ENCODE peak calls at places on chromosomes 6 and 20, in four cellular contexts. E, I, N and H are unnamed samples.

GRCh38 chr20:32973077-32973717 is 31.0 kb downstream of the SUN5 start:
- DNase-seq in E (no peak), I (peak), N (peak), H (no peak)

GRCh38 chr6:113371106-113371505 is 486.0 kb upstream of the MARCKS start:
- DNase-seq in E (no peak), I (no peak), N (no peak), H (no peak)

GRCh38 chr20:44758247-44759101 is 12.8 kb downstream of the KCNK15 start:
- DNase-seq in E (no peak), I (no peak), N (no peak), H (no peak)

GRCh38 chr6:90087103-90087833 is 193.0 kb downstream of the GJA10 start:
- DNase-seq in E (no peak), I (no peak), N (no peak), H (no peak)

GRCh38 chr6:133768656-133769295 is 120.1 kb upstream of the TCF21 start:
- DNase-seq in E (no peak), I (no peak), N (no peak), H (no peak)

GRCh38 chr6:25056130-25056529 is 120.4 kb upstream of the RIPOR2 start:
- DNase-seq in E (no peak), I (peak), N (peak), H (no peak)

GRCh38 chr6:109045423-109046012 is 49.1 kb downstream of the SESN1 start:
- DNase-seq in E (no peak), I (no peak), N (no peak), H (no peak)

GRCh38 chr6:2514965-2515543 is 235.7 kb downstream of the MYLK4 start:
- DNase-seq in E (no peak), I (no peak), N (no peak), H (no peak)

GRCh38 chr20:62345681-62346370 is 21.3 kb downstream of the LAMA5 start:
- DNase-seq in E (no peak), I (no peak), N (no peak), H (no peak)

GRCh38 chr6:138266095-138266494 is 47.8 kb upstream of the PBOV1 start:
- DNase-seq in E (no peak), I (no peak), N (no peak), H (no peak)

GRCh38 chr6:7267521-7268091 is 45.4 kb downstream of the SSR1 start:
- DNase-seq in E (peak), I (no peak), N (no peak), H (peak)

GRCh38 chr6:9623985-9624384 is 790.9 kb downstream of the TFAP2A start:
- DNase-seq in E (no peak), I (no peak), N (no peak), H (no peak)

GRCh38 chr6:34858681-34859080 is 29.2 kb downstream of the TAF11 start:
- DNase-seq in E (no peak), I (no peak), N (no peak), H (no peak)

GRCh38 chr20:9926007-9926406 is 87.1 kb upstream of the PAK5 start:
- DNase-seq in E (no peak), I (no peak), N (no peak), H (no peak)

GRCh38 chr6:16623733-16624132 is 137.5 kb downstream of the ATXN1 start:
- DNase-seq in E (no peak), I (no peak), N (no peak), H (no peak)

GRCh38 chr6:135637701-135638100 is 140.2 kb upstream of the AHI1 start:
- DNase-seq in E (no peak), I (no peak), N (no peak), H (no peak)

GRCh38 chr20:20231528-20232298 is 136.2 kb upstream of the INSM1 start:
- DNase-seq in E (no peak), I (no peak), N (no peak), H (no peak)

GRCh38 chr6:3585320-3585935 is 128.6 kb upstream of the SLC22A23 start:
- DNase-seq in E (no peak), I (no peak), N (no peak), H (no peak)

GRCh38 chr6:17820055-17820454 is 113.3 kb upstream of the NUP153 start:
- DNase-seq in E (no peak), I (no peak), N (no peak), H (no peak)

GRCh38 chr20:32251470-32251869 is 26.0 kb upstream of the KIF3B start:
- DNase-seq in E (no peak), I (no peak), N (no peak), H (no peak)

GRCh38 chr20:36214684-36215256 is 21.5 kb upstream of the AAR2 start:
- DNase-seq in E (no peak), I (no peak), N (no peak), H (no peak)

GRCh38 chr6:70980800-70981199 is 23.9 kb upstream of the B3GAT2 start:
- DNase-seq in E (no peak), I (no peak), N (no peak), H (no peak)

GRCh38 chr6:166946125-166946524 is 10.2 kb downstream of the RNASET2 start:
- DNase-seq in E (no peak), I (no peak), N (no peak), H (no peak)

GRCh38 chr20:17681741-17682102 is 320 bp downstream of the RRBP1 start:
- DNase-seq in E (no peak), I (no peak), N (no peak), H (no peak)

GRCh38 chr6:157761331-157761921 is 61.6 kb upstream of the SNX9 start:
- DNase-seq in E (no peak), I (peak), N (peak), H (no peak)

GRCh38 chr20:49999329-49999728 is 16.5 kb downstream of the SNAI1 start:
- DNase-seq in E (no peak), I (no peak), N (peak), H (no peak)

GRCh38 chr20:19260412-19261090 is 48.1 kb downstream of the SLC24A3 start:
- DNase-seq in E (no peak), I (no peak), N (no peak), H (no peak)

GRCh38 chr6:90003069-90003800 is 109.0 kb downstream of the GJA10 start:
- DNase-seq in E (no peak), I (no peak), N (no peak), H (no peak)